ENCODE peak calls at places on chromosomes 1 and 21, in five cellular contexts. One of them, this sample, is unnamed.

GRCh38 chr1:39283858-39284257 is 79.4 kb downstream of the MACF1 start:
- DNase-seq in K562: no peak
- DNase-seq in A549: no peak
- DNase-seq in ovary: no peak
- DNase-seq in sigmoid colon: no peak
- DNase-seq in this sample: no peak

GRCh38 chr1:247370786-247371732 is 39.4 kb upstream of the ZNF496 start:
- DNase-seq in K562: no peak
- DNase-seq in A549: no peak
- DNase-seq in ovary: no peak
- DNase-seq in sigmoid colon: peak; percentile 71
- DNase-seq in this sample: no peak

GRCh38 chr21:18294100-18294499 is 49.5 kb downstream of the CHODL start:
- DNase-seq in K562: no peak
- DNase-seq in A549: no peak
- DNase-seq in ovary: no peak
- DNase-seq in sigmoid colon: no peak
- DNase-seq in this sample: peak; percentile 58

GRCh38 chr1:159239551-159240220 is 35.0 kb downstream of the ACKR1 start:
- DNase-seq in K562: no peak
- DNase-seq in A549: no peak
- DNase-seq in ovary: no peak
- DNase-seq in sigmoid colon: no peak
- DNase-seq in this sample: no peak

GRCh38 chr1:84617349-84617748 is 43.1 kb upstream of the CTBS start:
- DNase-seq in K562: no peak
- DNase-seq in A549: no peak
- DNase-seq in ovary: no peak
- DNase-seq in sigmoid colon: no peak
- DNase-seq in this sample: no peak

GRCh38 chr1:16012590-16013219 is 5.1 kb downstream of the HSPB7 start:
- DNase-seq in K562: peak; percentile 95
- DNase-seq in A549: peak; percentile 21
- DNase-seq in ovary: peak; percentile 87
- DNase-seq in sigmoid colon: peak; percentile 89
- DNase-seq in this sample: peak; percentile 90

GRCh38 chr1:204853446-204853845 is 17.2 kb upstream of the NFASC start:
- DNase-seq in K562: no peak
- DNase-seq in A549: no peak
- DNase-seq in ovary: no peak
- DNase-seq in sigmoid colon: no peak
- DNase-seq in this sample: no peak

GRCh38 chr1:186887198-186887597 is 58.4 kb downstream of the PLA2G4A start:
- DNase-seq in K562: no peak
- DNase-seq in A549: no peak
- DNase-seq in ovary: no peak
- DNase-seq in sigmoid colon: no peak
- DNase-seq in this sample: no peak

GRCh38 chr1:150362721-150363425 is 1.1 kb upstream of the RPRD2 start:
- DNase-seq in K562: no peak
- DNase-seq in A549: no peak
- DNase-seq in ovary: peak; percentile 30
- DNase-seq in sigmoid colon: peak; percentile 62
- DNase-seq in this sample: no peak

GRCh38 chr1:211344335-211344664 is 17.7 kb downstream of the TRAF5 start:
- DNase-seq in K562: no peak
- DNase-seq in A549: no peak
- DNase-seq in ovary: no peak
- DNase-seq in sigmoid colon: no peak
- DNase-seq in this sample: no peak

GRCh38 chr1:27026621-27027574 is 14.2 kb upstream of the TENT5B start:
- DNase-seq in K562: peak; percentile 91
- DNase-seq in A549: no peak
- DNase-seq in ovary: no peak
- DNase-seq in sigmoid colon: no peak
- DNase-seq in this sample: no peak

GRCh38 chr1:159911668-159912067 is 11.7 kb upstream of the CFAP45 start:
- DNase-seq in K562: no peak
- DNase-seq in A549: no peak
- DNase-seq in ovary: no peak
- DNase-seq in sigmoid colon: no peak
- DNase-seq in this sample: no peak

GRCh38 chr1:156781585-156782186 is 14.4 kb downstream of the PRCC start:
- DNase-seq in K562: no peak
- DNase-seq in A549: no peak
- DNase-seq in ovary: no peak
- DNase-seq in sigmoid colon: peak; percentile 47
- DNase-seq in this sample: no peak

GRCh38 chr1:198830397-198830796 is 191.6 kb downstream of the PTPRC start:
- DNase-seq in K562: no peak
- DNase-seq in A549: no peak
- DNase-seq in ovary: no peak
- DNase-seq in sigmoid colon: no peak
- DNase-seq in this sample: peak; percentile 27

GRCh38 chr21:16954787-16955186 is 558.1 kb upstream of the CXADR start:
- DNase-seq in K562: no peak
- DNase-seq in A549: no peak
- DNase-seq in ovary: no peak
- DNase-seq in sigmoid colon: no peak
- DNase-seq in this sample: no peak

GRCh38 chr1:225519166-225519863 is 91.5 kb upstream of the LBR start:
- DNase-seq in K562: no peak
- DNase-seq in A549: no peak
- DNase-seq in ovary: no peak
- DNase-seq in sigmoid colon: peak; percentile 70
- DNase-seq in this sample: no peak

GRCh38 chr1:13916530-13916929 is 216.5 kb downstream of the PRDM2 start:
- DNase-seq in K562: no peak
- DNase-seq in A549: no peak
- DNase-seq in ovary: no peak
- DNase-seq in sigmoid colon: no peak
- DNase-seq in this sample: no peak

GRCh38 chr1:6783221-6783620 is 2.0 kb upstream of the CAMTA1 start:
- DNase-seq in K562: no peak
- DNase-seq in A549: no peak
- DNase-seq in ovary: no peak
- DNase-seq in sigmoid colon: no peak
- DNase-seq in this sample: no peak

GRCh38 chr21:17925900-17926299 is 106.7 kb upstream of the C21orf91 start:
- DNase-seq in K562: no peak
- DNase-seq in A549: no peak
- DNase-seq in ovary: no peak
- DNase-seq in sigmoid colon: no peak
- DNase-seq in this sample: no peak

GRCh38 chr21:45695086-45695485 is 51.6 kb downstream of the PCBP3 start:
- DNase-seq in K562: no peak
- DNase-seq in A549: no peak
- DNase-seq in ovary: no peak
- DNase-seq in sigmoid colon: no peak
- DNase-seq in this sample: no peak

GRCh38 chr21:45699251-45699942 is 55.9 kb downstream of the PCBP3 start:
- DNase-seq in K562: no peak
- DNase-seq in A549: no peak
- DNase-seq in ovary: no peak
- DNase-seq in sigmoid colon: no peak
- DNase-seq in this sample: no peak

GRCh38 chr21:45699966-45700365 is 56.4 kb downstream of the PCBP3 start:
- DNase-seq in K562: no peak
- DNase-seq in A549: no peak
- DNase-seq in ovary: no peak
- DNase-seq in sigmoid colon: no peak
- DNase-seq in this sample: no peak

GRCh38 chr21:45700461-45700860 is 56.9 kb downstream of the PCBP3 start:
- DNase-seq in K562: no peak
- DNase-seq in A549: no peak
- DNase-seq in ovary: no peak
- DNase-seq in sigmoid colon: no peak
- DNase-seq in this sample: no peak

GRCh38 chr21:45698493-45698947 is 55.0 kb downstream of the PCBP3 start:
- DNase-seq in K562: no peak
- DNase-seq in A549: no peak
- DNase-seq in ovary: no peak
- DNase-seq in sigmoid colon: peak; percentile 87
- DNase-seq in this sample: no peak
- TF ChIP-seq EP300 in K562: no peak
- TF ChIP-seq EP300 in A549: no peak
- TF ChIP-seq EP300 in ovary: no peak
- TF ChIP-seq EP300 in sigmoid colon: no peak
- TF ChIP-seq EP300 in this sample: no peak

GRCh38 chr1:231949277-231950122 is 322.9 kb downstream of the DISC1 start:
- DNase-seq in K562: no peak
- DNase-seq in A549: no peak
- DNase-seq in ovary: peak; percentile 56
- DNase-seq in sigmoid colon: peak; percentile 70
- DNase-seq in this sample: no peak
- H3K4me3 ChIP-seq in K562: no peak overlapping the region
- H3K4me3 ChIP-seq in A549: no peak overlapping the region
- H3K4me3 ChIP-seq in ovary: no peak overlapping the region
- H3K4me3 ChIP-seq in sigmoid colon: no peak overlapping the region
- H3K4me3 ChIP-seq in this sample: no peak overlapping the region

GRCh38 chr1:172320723-172321122 is 99.8 kb upstream of the C1orf105 start:
- DNase-seq in K562: no peak
- DNase-seq in A549: no peak
- DNase-seq in ovary: no peak
- DNase-seq in sigmoid colon: peak; percentile 69
- DNase-seq in this sample: no peak
- TF ChIP-seq CTCF in K562: no peak
- TF ChIP-seq CTCF in A549: no peak
- TF ChIP-seq CTCF in ovary: no peak
- TF ChIP-seq CTCF in sigmoid colon: no peak
- TF ChIP-seq CTCF in this sample: no peak

GRCh38 chr1:208218237-208219097 is 25.7 kb downstream of the PLXNA2 start:
- DNase-seq in K562: no peak
- DNase-seq in A549: no peak
- DNase-seq in ovary: no peak
- DNase-seq in sigmoid colon: no peak
- DNase-seq in this sample: no peak

GRCh38 chr1:208217774-208218173 is 26.4 kb downstream of the PLXNA2 start:
- DNase-seq in K562: no peak
- DNase-seq in A549: no peak
- DNase-seq in ovary: no peak
- DNase-seq in sigmoid colon: no peak
- DNase-seq in this sample: peak; percentile 68

GRCh38 chr1:208221291-208221622 is 22.9 kb downstream of the PLXNA2 start:
- DNase-seq in K562: peak; percentile 35
- DNase-seq in A549: no peak
- DNase-seq in ovary: no peak
- DNase-seq in sigmoid colon: no peak
- DNase-seq in this sample: no peak

GRCh38 chr1:208219098-208219658 is 25.0 kb downstream of the PLXNA2 start:
- DNase-seq in K562: peak; percentile 52
- DNase-seq in A549: no peak
- DNase-seq in ovary: no peak
- DNase-seq in sigmoid colon: no peak
- DNase-seq in this sample: no peak

GRCh38 chr1:208219659-208220282 is 24.4 kb downstream of the PLXNA2 start:
- DNase-seq in K562: peak; percentile 96
- DNase-seq in A549: no peak
- DNase-seq in ovary: peak; percentile 64
- DNase-seq in sigmoid colon: peak; percentile 84
- DNase-seq in this sample: peak; percentile 73
- TF ChIP-seq EP300 in K562: peak; percentile 87
- TF ChIP-seq EP300 in A549: no peak
- TF ChIP-seq EP300 in ovary: no peak
- TF ChIP-seq EP300 in sigmoid colon: no peak
- TF ChIP-seq EP300 in this sample: peak; percentile 58